ENCODE peak calls at places on chromosomes 1 and 21, in six cellular contexts. One of them, this sample, is unnamed.

GRCh38 chr1:6385673-6386191 is 7.8 kb downstream of the ACOT7 start:
- DNase-seq in NCI-H69: peak
- DNase-seq in activated T-helper 1 cell treated with anti-CD3 and anti-CD28 coated beads, Interleukin-2, amount 50 U/mL, for 16 hours: no peak
- DNase-seq in HT1080: peak
- DNase-seq in Panc1: peak
- DNase-seq in NCI-H1092: peak
- DNase-seq in this sample: no peak

GRCh38 chr1:48422009-48422408 is 50.0 kb downstream of the SPATA6 start:
- DNase-seq in NCI-H69: no peak
- DNase-seq in activated T-helper 1 cell treated with anti-CD3 and anti-CD28 coated beads, Interleukin-2, amount 50 U/mL, for 16 hours: no peak
- DNase-seq in HT1080: no peak
- DNase-seq in Panc1: no peak
- DNase-seq in NCI-H1092: no peak
- DNase-seq in this sample: no peak

GRCh38 chr1:19311503-19311930 is 427 bp downstream of the AKR7A2 start:
- DNase-seq in NCI-H69: peak
- DNase-seq in activated T-helper 1 cell treated with anti-CD3 and anti-CD28 coated beads, Interleukin-2, amount 50 U/mL, for 16 hours: no peak
- DNase-seq in HT1080: no peak
- DNase-seq in Panc1: no peak
- DNase-seq in NCI-H1092: peak
- DNase-seq in this sample: no peak

GRCh38 chr1:172870901-172871606 is 179.7 kb downstream of the TNFSF18 start:
- DNase-seq in NCI-H69: no peak
- DNase-seq in activated T-helper 1 cell treated with anti-CD3 and anti-CD28 coated beads, Interleukin-2, amount 50 U/mL, for 16 hours: no peak
- DNase-seq in HT1080: peak
- DNase-seq in Panc1: no peak
- DNase-seq in NCI-H1092: no peak
- DNase-seq in this sample: no peak

GRCh38 chr1:108357802-108358201 is 92.3 kb upstream of the NBPF6 start:
- DNase-seq in NCI-H69: no peak
- DNase-seq in activated T-helper 1 cell treated with anti-CD3 and anti-CD28 coated beads, Interleukin-2, amount 50 U/mL, for 16 hours: no peak
- DNase-seq in HT1080: peak
- DNase-seq in Panc1: no peak
- DNase-seq in NCI-H1092: no peak
- DNase-seq in this sample: no peak

GRCh38 chr1:204151562-204152309 is at the start of gene ETNK2:
- DNase-seq in NCI-H69: peak
- DNase-seq in activated T-helper 1 cell treated with anti-CD3 and anti-CD28 coated beads, Interleukin-2, amount 50 U/mL, for 16 hours: peak
- DNase-seq in HT1080: peak
- DNase-seq in Panc1: no peak
- DNase-seq in NCI-H1092: peak
- DNase-seq in this sample: no peak

GRCh38 chr1:160113407-160113806 is 2.2 kb upstream of the ATP1A2 start:
- DNase-seq in NCI-H69: no peak
- DNase-seq in activated T-helper 1 cell treated with anti-CD3 and anti-CD28 coated beads, Interleukin-2, amount 50 U/mL, for 16 hours: no peak
- DNase-seq in HT1080: no peak
- DNase-seq in Panc1: no peak
- DNase-seq in NCI-H1092: no peak
- DNase-seq in this sample: no peak

GRCh38 chr1:235525314-235525713 is 21.1 kb upstream of the B3GALNT2 start:
- DNase-seq in NCI-H69: no peak
- DNase-seq in activated T-helper 1 cell treated with anti-CD3 and anti-CD28 coated beads, Interleukin-2, amount 50 U/mL, for 16 hours: no peak
- DNase-seq in HT1080: no peak
- DNase-seq in Panc1: no peak
- DNase-seq in NCI-H1092: no peak
- DNase-seq in this sample: no peak

GRCh38 chr1:201307239-201307638 is 23.9 kb downstream of the PKP1 start:
- DNase-seq in NCI-H69: no peak
- DNase-seq in activated T-helper 1 cell treated with anti-CD3 and anti-CD28 coated beads, Interleukin-2, amount 50 U/mL, for 16 hours: no peak
- DNase-seq in HT1080: peak
- DNase-seq in Panc1: no peak
- DNase-seq in NCI-H1092: no peak
- DNase-seq in this sample: no peak

GRCh38 chr1:173330149-173330951 is 123.2 kb upstream of the TNFSF4 start:
- DNase-seq in NCI-H69: no peak
- DNase-seq in activated T-helper 1 cell treated with anti-CD3 and anti-CD28 coated beads, Interleukin-2, amount 50 U/mL, for 16 hours: no peak
- DNase-seq in HT1080: peak
- DNase-seq in Panc1: no peak
- DNase-seq in NCI-H1092: no peak
- DNase-seq in this sample: peak

GRCh38 chr1:152344463-152344862 is 15.3 kb downstream of the FLG2 start:
- DNase-seq in NCI-H69: no peak
- DNase-seq in activated T-helper 1 cell treated with anti-CD3 and anti-CD28 coated beads, Interleukin-2, amount 50 U/mL, for 16 hours: no peak
- DNase-seq in HT1080: no peak
- DNase-seq in Panc1: no peak
- DNase-seq in NCI-H1092: no peak
- DNase-seq in this sample: no peak

GRCh38 chr1:156246241-156246761 is 1.6 kb downstream of the PAQR6 start:
- DNase-seq in NCI-H69: peak
- DNase-seq in activated T-helper 1 cell treated with anti-CD3 and anti-CD28 coated beads, Interleukin-2, amount 50 U/mL, for 16 hours: no peak
- DNase-seq in HT1080: no peak
- DNase-seq in Panc1: no peak
- DNase-seq in NCI-H1092: no peak
- DNase-seq in this sample: no peak

GRCh38 chr1:67166196-67166595 is at the start of gene IL23R:
- DNase-seq in NCI-H69: no peak
- DNase-seq in activated T-helper 1 cell treated with anti-CD3 and anti-CD28 coated beads, Interleukin-2, amount 50 U/mL, for 16 hours: no peak
- DNase-seq in HT1080: no peak
- DNase-seq in Panc1: no peak
- DNase-seq in NCI-H1092: no peak
- DNase-seq in this sample: no peak

GRCh38 chr1:101438359-101438758 is 201.5 kb downstream of the S1PR1 start:
- DNase-seq in NCI-H69: peak
- DNase-seq in activated T-helper 1 cell treated with anti-CD3 and anti-CD28 coated beads, Interleukin-2, amount 50 U/mL, for 16 hours: no peak
- DNase-seq in HT1080: no peak
- DNase-seq in Panc1: peak
- DNase-seq in NCI-H1092: no peak
- DNase-seq in this sample: no peak

GRCh38 chr1:117093870-117094621 is 27.5 kb downstream of the TRIM45 start:
- DNase-seq in NCI-H69: peak
- DNase-seq in activated T-helper 1 cell treated with anti-CD3 and anti-CD28 coated beads, Interleukin-2, amount 50 U/mL, for 16 hours: no peak
- DNase-seq in HT1080: peak
- DNase-seq in Panc1: no peak
- DNase-seq in NCI-H1092: no peak
- DNase-seq in this sample: no peak

GRCh38 chr1:68230901-68231626 is 1.3 kb downstream of the WLS start:
- DNase-seq in NCI-H69: peak
- DNase-seq in activated T-helper 1 cell treated with anti-CD3 and anti-CD28 coated beads, Interleukin-2, amount 50 U/mL, for 16 hours: no peak
- DNase-seq in HT1080: peak
- DNase-seq in Panc1: no peak
- DNase-seq in NCI-H1092: no peak
- DNase-seq in this sample: no peak

GRCh38 chr21:46660505-46660904 is 25.0 kb downstream of the PRMT2 start:
- DNase-seq in NCI-H69: no peak
- DNase-seq in activated T-helper 1 cell treated with anti-CD3 and anti-CD28 coated beads, Interleukin-2, amount 50 U/mL, for 16 hours: no peak
- DNase-seq in HT1080: no peak
- DNase-seq in Panc1: no peak
- DNase-seq in NCI-H1092: no peak
- DNase-seq in this sample: no peak

GRCh38 chr1:248810727-248811513 is 14.8 kb downstream of the SH3BP5L start:
- DNase-seq in NCI-H69: peak
- DNase-seq in activated T-helper 1 cell treated with anti-CD3 and anti-CD28 coated beads, Interleukin-2, amount 50 U/mL, for 16 hours: no peak
- DNase-seq in HT1080: no peak
- DNase-seq in Panc1: no peak
- DNase-seq in NCI-H1092: no peak
- DNase-seq in this sample: no peak

GRCh38 chr1:18974005-18974404 is 17.5 kb upstream of the IFFO2 start:
- DNase-seq in NCI-H69: no peak
- DNase-seq in activated T-helper 1 cell treated with anti-CD3 and anti-CD28 coated beads, Interleukin-2, amount 50 U/mL, for 16 hours: no peak
- DNase-seq in HT1080: no peak
- DNase-seq in Panc1: no peak
- DNase-seq in NCI-H1092: no peak
- DNase-seq in this sample: no peak

GRCh38 chr1:110190282-110190929 is 19.7 kb upstream of the KCNC4 start:
- DNase-seq in NCI-H69: peak
- DNase-seq in activated T-helper 1 cell treated with anti-CD3 and anti-CD28 coated beads, Interleukin-2, amount 50 U/mL, for 16 hours: no peak
- DNase-seq in HT1080: no peak
- DNase-seq in Panc1: no peak
- DNase-seq in NCI-H1092: peak
- DNase-seq in this sample: no peak

GRCh38 chr21:43340491-43341348 is 86.2 kb downstream of the SIK1 start:
- DNase-seq in NCI-H69: no peak
- DNase-seq in activated T-helper 1 cell treated with anti-CD3 and anti-CD28 coated beads, Interleukin-2, amount 50 U/mL, for 16 hours: no peak
- DNase-seq in HT1080: peak
- DNase-seq in Panc1: no peak
- DNase-seq in NCI-H1092: no peak
- DNase-seq in this sample: no peak

GRCh38 chr1:31381394-31382287 is 8.8 kb upstream of the FABP3 start:
- DNase-seq in NCI-H69: no peak
- DNase-seq in activated T-helper 1 cell treated with anti-CD3 and anti-CD28 coated beads, Interleukin-2, amount 50 U/mL, for 16 hours: no peak
- DNase-seq in HT1080: no peak
- DNase-seq in Panc1: no peak
- DNase-seq in NCI-H1092: no peak
- DNase-seq in this sample: no peak

GRCh38 chr1:80909175-80909784 is 891.5 kb upstream of the ADGRL2 start:
- DNase-seq in NCI-H69: no peak
- DNase-seq in activated T-helper 1 cell treated with anti-CD3 and anti-CD28 coated beads, Interleukin-2, amount 50 U/mL, for 16 hours: no peak
- DNase-seq in HT1080: no peak
- DNase-seq in Panc1: no peak
- DNase-seq in NCI-H1092: no peak
- DNase-seq in this sample: no peak

GRCh38 chr1:154220970-154221814 is 437 bp downstream of the UBAP2L start:
- DNase-seq in NCI-H69: peak
- DNase-seq in activated T-helper 1 cell treated with anti-CD3 and anti-CD28 coated beads, Interleukin-2, amount 50 U/mL, for 16 hours: peak
- DNase-seq in HT1080: peak
- DNase-seq in Panc1: no peak
- DNase-seq in NCI-H1092: peak
- DNase-seq in this sample: peak

GRCh38 chr1:11804666-11805453 is 904 bp downstream of the MTHFR start:
- DNase-seq in NCI-H69: peak
- DNase-seq in activated T-helper 1 cell treated with anti-CD3 and anti-CD28 coated beads, Interleukin-2, amount 50 U/mL, for 16 hours: no peak
- DNase-seq in HT1080: no peak
- DNase-seq in Panc1: no peak
- DNase-seq in NCI-H1092: peak
- DNase-seq in this sample: no peak

GRCh38 chr1:52686830-52687229 is 11.3 kb downstream of the COA7 start:
- DNase-seq in NCI-H69: no peak
- DNase-seq in activated T-helper 1 cell treated with anti-CD3 and anti-CD28 coated beads, Interleukin-2, amount 50 U/mL, for 16 hours: no peak
- DNase-seq in HT1080: no peak
- DNase-seq in Panc1: no peak
- DNase-seq in NCI-H1092: no peak
- DNase-seq in this sample: no peak

GRCh38 chr1:162178432-162178831 is 108.9 kb downstream of the NOS1AP start:
- DNase-seq in NCI-H69: peak
- DNase-seq in activated T-helper 1 cell treated with anti-CD3 and anti-CD28 coated beads, Interleukin-2, amount 50 U/mL, for 16 hours: no peak
- DNase-seq in HT1080: no peak
- DNase-seq in Panc1: no peak
- DNase-seq in NCI-H1092: peak
- DNase-seq in this sample: no peak

GRCh38 chr21:26565546-26565945 is 7.5 kb downstream of the CYYR1 start:
- DNase-seq in NCI-H69: no peak
- DNase-seq in activated T-helper 1 cell treated with anti-CD3 and anti-CD28 coated beads, Interleukin-2, amount 50 U/mL, for 16 hours: no peak
- DNase-seq in HT1080: no peak
- DNase-seq in Panc1: no peak
- DNase-seq in NCI-H1092: no peak
- DNase-seq in this sample: no peak

GRCh38 chr1:40818264-40818961 is 34.8 kb downstream of the KCNQ4 start:
- DNase-seq in NCI-H69: no peak
- DNase-seq in activated T-helper 1 cell treated with anti-CD3 and anti-CD28 coated beads, Interleukin-2, amount 50 U/mL, for 16 hours: peak
- DNase-seq in HT1080: no peak
- DNase-seq in Panc1: no peak
- DNase-seq in NCI-H1092: no peak
- DNase-seq in this sample: no peak

GRCh38 chr1:89763649-89763986 is 57.2 kb upstream of the LRRC8D start:
- DNase-seq in NCI-H69: no peak
- DNase-seq in activated T-helper 1 cell treated with anti-CD3 and anti-CD28 coated beads, Interleukin-2, amount 50 U/mL, for 16 hours: no peak
- DNase-seq in HT1080: no peak
- DNase-seq in Panc1: no peak
- DNase-seq in NCI-H1092: no peak
- DNase-seq in this sample: no peak

GRCh38 chr1:168180148-168180524 is 1.4 kb downstream of the TIPRL start:
- DNase-seq in NCI-H69: no peak
- DNase-seq in activated T-helper 1 cell treated with anti-CD3 and anti-CD28 coated beads, Interleukin-2, amount 50 U/mL, for 16 hours: no peak
- DNase-seq in HT1080: no peak
- DNase-seq in Panc1: no peak
- DNase-seq in NCI-H1092: no peak
- DNase-seq in this sample: no peak

GRCh38 chr1:58573705-58574591 is 3.1 kb downstream of the TACSTD2 start:
- DNase-seq in NCI-H69: no peak
- DNase-seq in activated T-helper 1 cell treated with anti-CD3 and anti-CD28 coated beads, Interleukin-2, amount 50 U/mL, for 16 hours: peak
- DNase-seq in HT1080: peak
- DNase-seq in Panc1: no peak
- DNase-seq in NCI-H1092: no peak
- DNase-seq in this sample: no peak

GRCh38 chr1:77222496-77222895 is 3.3 kb upstream of the PIGK start:
- DNase-seq in NCI-H69: no peak
- DNase-seq in activated T-helper 1 cell treated with anti-CD3 and anti-CD28 coated beads, Interleukin-2, amount 50 U/mL, for 16 hours: no peak
- DNase-seq in HT1080: no peak
- DNase-seq in Panc1: no peak
- DNase-seq in NCI-H1092: no peak
- DNase-seq in this sample: no peak

This sample was measured in esophagus muscularis mucosa.